ENCODE peak calls at places on chromosome 6, in ten cellular contexts. F is H1, A is endothelial cell of umbilical vein, W is SK-N-SH, K is IMR-90, M is H9, L is neuronal stem cell, Y is astrocyte, X is DND-41, G is mesenchymal stem cell. H is an unnamed sample.

GRCh38 chr6:145960918-145961604 is 3.1 kb downstream of the SHPRH start:
- DNase-seq in F (no peak), A (no peak), W (no peak), K (peak; percentile 40), M (no peak), L (no peak), Y (peak; percentile 60), X (no peak), G (no peak), H (no peak)

GRCh38 chr6:4804095-4804494 is 27.9 kb downstream of the CDYL start:
- DNase-seq in F (no peak), A (no peak), W (no peak), K (peak; percentile 77), M (no peak), L (no peak), Y (peak; percentile 84), X (no peak), G (peak; percentile 85), H (no peak)

GRCh38 chr6:108419934-108420609 is 125.2 kb downstream of the AFG1L start:
- DNase-seq in F (no peak), A (no peak), W (no peak), K (no peak), M (no peak), L (no peak), Y (no peak), X (no peak), G (no peak), H (no peak)

GRCh38 chr6:150622941-150623874 is 23.5 kb downstream of the PLEKHG1 start:
- DNase-seq in F (no peak), A (no peak), W (no peak), K (no peak), M (no peak), L (no peak), Y (no peak), X (no peak), G (no peak), H (peak; percentile 99)

GRCh38 chr6:144150673-144151009 is 324 bp downstream of the STX11 start:
- DNase-seq in F (peak; percentile 3), A (peak; percentile 56), W (no peak), K (peak; percentile 18), M (peak; percentile 48), L (peak; percentile 27), Y (no peak), X (peak; percentile 56), G (peak; percentile 26), H (peak; percentile 11)

GRCh38 chr6:108737594-108738546 is 110.4 kb upstream of the ARMC2 start:
- DNase-seq in F (no peak), A (peak; percentile 82), W (no peak), K (peak; percentile 99), M (no peak), L (no peak), Y (peak; percentile 99), X (no peak), G (peak; percentile 95), H (no peak)

GRCh38 chr6:139977887-139978332 is 603.5 kb upstream of the CITED2 start:
- DNase-seq in F (no peak), A (peak; percentile 64), W (no peak), K (peak; percentile 72), M (no peak), L (no peak), Y (peak; percentile 62), X (no peak), G (peak; percentile 92), H (no peak)

GRCh38 chr6:22875845-22876244 is 306.5 kb downstream of the HDGFL1 start:
- DNase-seq in F (no peak), A (no peak), W (no peak), K (no peak), M (no peak), L (no peak), Y (no peak), X (no peak), G (no peak), H (no peak)

GRCh38 chr6:5172057-5172683 is 87.0 kb downstream of the PPP1R3G start:
- DNase-seq in F (no peak), A (no peak), W (no peak), K (no peak), M (no peak), L (no peak), Y (no peak), X (no peak), G (no peak), H (no peak)

GRCh38 chr6:131286469-131287040 is 151.3 kb downstream of the AKAP7 start:
- DNase-seq in F (no peak), A (no peak), W (no peak), K (no peak), M (no peak), L (no peak), Y (no peak), X (no peak), G (no peak), H (no peak)

GRCh38 chr6:131282417-131282816 is 147.2 kb downstream of the AKAP7 start:
- DNase-seq in F (no peak), A (no peak), W (no peak), K (no peak), M (no peak), L (no peak), Y (no peak), X (no peak), G (no peak), H (no peak)

DNA sequence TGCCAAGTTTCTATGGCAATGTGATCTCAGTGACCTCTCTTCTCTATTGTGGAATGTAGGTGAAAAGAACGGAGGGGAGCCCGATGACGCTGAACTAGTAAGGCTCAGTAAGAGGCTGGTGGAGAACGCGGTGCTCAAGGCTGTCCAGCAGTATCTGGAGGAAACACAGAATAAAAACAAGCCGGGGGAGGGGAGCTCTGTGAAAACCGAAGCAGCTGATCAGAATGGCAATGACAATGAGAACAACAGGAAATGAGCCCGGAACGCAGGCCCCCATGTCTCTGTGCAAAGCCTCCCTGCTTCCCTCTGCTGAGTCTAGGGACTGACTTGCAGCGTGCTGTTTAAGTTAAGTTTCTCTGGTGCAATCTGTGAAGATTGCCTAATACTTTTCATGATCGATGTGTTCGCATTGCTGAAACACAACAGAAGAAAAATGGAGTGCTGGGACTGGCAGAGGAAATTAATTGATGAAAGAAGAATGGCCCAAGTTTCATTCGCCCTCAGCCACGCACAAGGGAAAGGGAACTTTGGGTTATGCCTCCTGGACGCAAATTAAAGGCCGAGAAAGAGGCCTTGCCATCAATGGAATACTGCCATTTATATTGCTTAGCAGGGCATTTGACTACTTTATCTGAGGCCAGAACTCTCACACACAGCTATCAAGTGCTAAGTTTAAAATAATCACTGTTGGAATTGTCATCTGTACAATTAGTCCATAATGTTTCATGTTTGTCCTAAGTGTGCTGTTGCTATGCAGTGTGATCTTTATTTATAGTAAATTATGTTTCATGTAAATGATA is 146.4 kb downstream of the AKAP7 start:
- DNase-seq in F (no peak), A (peak; percentile 88), W (no peak), K (peak; percentile 17), M (peak; percentile 69), L (peak; percentile 40), Y (peak; percentile 23), X (peak; percentile 79), G (peak; percentile 53), H (peak; percentile 31)
- H2AFZ ChIP-seq in F (peak overlapping the region; percentile 87), A (peak overlapping the region; percentile 28), W (no peak overlapping the region), K (no peak overlapping the region), M (no peak overlapping the region), L (peak overlapping the region; percentile 47), Y (peak overlapping the region; percentile 60), X (peak overlapping the region; percentile 62), G (no peak overlapping the region), H (peak overlapping the region; percentile 45)

GRCh38 chr6:71197770-71198169 is 90.8 kb upstream of the OGFRL1 start:
- DNase-seq in F (no peak), A (no peak), W (no peak), K (peak; percentile 81), M (no peak), L (no peak), Y (peak; percentile 90), X (no peak), G (peak; percentile 37), H (no peak)
- H3K27ac ChIP-seq in F (no peak overlapping the region), A (no peak overlapping the region), W (no peak overlapping the region), K (no peak overlapping the region), M (no peak overlapping the region), L (no peak overlapping the region), Y (peak overlapping the region; percentile 97), X (no peak overlapping the region), G (peak overlapping the region; percentile 98), H (no peak overlapping the region)

GRCh38 chr6:90135672-90136071 is 161.0 kb downstream of the BACH2 start:
- DNase-seq in F (no peak), A (no peak), W (no peak), K (peak; percentile 90), M (no peak), L (no peak), Y (peak; percentile 94), X (no peak), G (peak; percentile 48), H (no peak)

GRCh38 chr6:90136850-90137249 is 159.8 kb downstream of the BACH2 start:
- DNase-seq in F (no peak), A (no peak), W (no peak), K (no peak), M (no peak), L (no peak), Y (no peak), X (no peak), G (no peak), H (no peak)

GRCh38 chr6:90131614-90132423 is 164.8 kb downstream of the BACH2 start:
- DNase-seq in F (no peak), A (no peak), W (no peak), K (peak; percentile 63), M (no peak), L (no peak), Y (peak; percentile 95), X (no peak), G (peak; percentile 18), H (no peak)

GRCh38 chr6:90139272-90139817 is 157.3 kb downstream of the BACH2 start:
- DNase-seq in F (no peak), A (no peak), W (no peak), K (no peak), M (no peak), L (no peak), Y (no peak), X (no peak), G (no peak), H (no peak)

DNA sequence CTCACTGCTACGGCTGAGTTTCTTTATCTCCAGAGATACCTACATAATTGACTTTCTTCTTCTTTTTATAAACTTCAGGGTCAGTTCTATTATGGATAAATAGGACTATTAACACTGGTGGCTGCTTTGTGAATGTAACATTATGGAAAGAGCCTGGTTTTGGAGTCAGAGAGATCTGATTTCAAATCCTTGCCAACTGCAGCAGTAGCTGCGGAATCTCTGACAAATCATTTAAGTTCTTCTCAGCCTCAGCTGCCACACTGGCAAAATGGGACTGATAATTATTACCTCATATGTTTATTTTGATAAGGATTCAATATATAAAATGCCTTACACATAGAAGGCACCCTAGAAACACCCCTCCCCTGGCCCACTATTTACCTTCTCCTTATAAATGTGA is 160.5 kb downstream of the BACH2 start:
- DNase-seq in F (no peak), A (no peak), W (no peak), K (peak; percentile 23), M (no peak), L (no peak), Y (peak; percentile 59), X (no peak), G (no peak), H (no peak)
- H2AFZ ChIP-seq in F (no peak overlapping the region), A (no peak overlapping the region), W (no peak overlapping the region), K (peak overlapping the region; percentile 76), M (no peak overlapping the region), L (no peak overlapping the region), Y (no peak overlapping the region), X (no peak overlapping the region), G (no peak overlapping the region), H (no peak overlapping the region)

GRCh38 chr6:93272201-93272600 is 147.2 kb downstream of the EPHA7 start:
- DNase-seq in F (no peak), A (no peak), W (no peak), K (no peak), M (no peak), L (no peak), Y (no peak), X (no peak), G (no peak), H (no peak)

GRCh38 chr6:93266418-93266817 is 152.9 kb downstream of the EPHA7 start:
- DNase-seq in F (no peak), A (no peak), W (no peak), K (no peak), M (no peak), L (no peak), Y (no peak), X (no peak), G (no peak), H (no peak)
- H3K27ac ChIP-seq in F (no peak overlapping the region), A (no peak overlapping the region), W (no peak overlapping the region), K (no peak overlapping the region), M (no peak overlapping the region), L (no peak overlapping the region), Y (no peak overlapping the region), X (no peak overlapping the region), G (no peak overlapping the region), H (no peak overlapping the region)